ENCODE peak calls at places on chromosomes 16 and 17, in eight cellular contexts. Y is NAMALWA; S is left ventricle myocardium inferior; V is heart left ventricle; P is ELR; F is activated naive CD8-positive, alpha-beta T cell treated with anti-CD3 and anti-CD28 coated beads for 36 hours; W is H7; U is MCF 10A. R is an unnamed sample.

GRCh38 chr16:17566075-17566474 is 95.3 kb upstream of the XYLT1 start:
- DNase-seq in S (no peak), W (no peak), U (peak; percentile 66), F (no peak), P (no peak), V (no peak), Y (no peak), R (no peak)

GRCh38 chr16:74607967-74608356 is 1.0 kb upstream of the GLG1 start:
- DNase-seq in S (no peak), F (no peak), Y (no peak), U (no peak), V (no peak), P (peak; percentile 53), W (no peak), R (no peak)

GRCh38 chr16:9275386-9275785 is 183.9 kb downstream of the HAPSTR1 start:
- DNase-seq in Y (no peak), V (no peak), F (no peak), P (no peak), W (no peak), S (no peak), U (peak; percentile 5), R (no peak)

GRCh38 chr17:4215882-4216411 is 47.8 kb downstream of the ANKFY1 start:
- DNase-seq in Y (peak; percentile 33), P (no peak), F (no peak), W (no peak), V (no peak), U (no peak), S (no peak), R (no peak)

GRCh38 chr16:21590791-21591190 is 8.6 kb upstream of the METTL9 start:
- DNase-seq in P (peak; percentile 28), S (no peak), Y (no peak), F (no peak), V (no peak), U (no peak), W (no peak), R (no peak)

GRCh38 chr16:20259549-20259948 is 67.8 kb downstream of the GP2 start:
- DNase-seq in U (no peak), P (no peak), S (no peak), F (no peak), V (no peak), Y (no peak), W (no peak), R (no peak)

GRCh38 chr17:28345420-28346198 is 10.0 kb downstream of the TNFAIP1 start:
- DNase-seq in P (no peak), W (no peak), V (peak; percentile 72), U (no peak), F (no peak), Y (no peak), S (peak; percentile 51), R (peak; percentile 44)

GRCh38 chr16:55045329-55046145 is 114.9 kb downstream of the IRX5 start:
- DNase-seq in F (no peak), W (no peak), V (no peak), P (no peak), Y (no peak), U (no peak), S (no peak), R (no peak)

GRCh38 chr16:85296859-85297698 is 184.8 kb upstream of the CIBAR2 start:
- DNase-seq in U (peak; percentile 66), Y (peak; percentile 82), F (peak; percentile 63), W (peak; percentile 90), P (peak; percentile 63), V (no peak), S (no peak), R (peak; percentile 3)

GRCh38 chr17:49555495-49556018 is 20.1 kb upstream of the NXPH3 start:
- DNase-seq in U (no peak), F (no peak), V (no peak), P (no peak), W (peak; percentile 48), S (no peak), Y (no peak), R (peak; percentile 26)

GRCh38 chr17:70519300-70519699 is 350.0 kb downstream of the KCNJ2 start:
- DNase-seq in V (no peak), S (no peak), F (no peak), W (no peak), U (no peak), Y (no peak), P (no peak), R (no peak)

GRCh38 chr16:53515259-53515658 is 12.2 kb upstream of the AKTIP start:
- DNase-seq in V (peak; percentile 42), S (no peak), Y (no peak), W (no peak), U (no peak), P (peak; percentile 77), F (no peak), R (peak; percentile 25)

GRCh38 chr17:19364699-19365498 is 2.4 kb upstream of the B9D1 start:
- DNase-seq in F (no peak), P (no peak), V (no peak), Y (no peak), U (peak; percentile 53), W (no peak), S (no peak), R (peak; percentile 59)

GRCh38 chr17:82419471-82419995 is 1.1 kb upstream of the OGFOD3 start:
- DNase-seq in W (no peak), P (peak; percentile 27), Y (peak; percentile 56), S (no peak), V (no peak), U (no peak), F (no peak), R (peak; percentile 19)

GRCh38 chr17:60391419-60392041 is 403 bp downstream of the USP32 start:
- DNase-seq in F (no peak), S (no peak), W (peak; percentile 91), P (peak; percentile 47), U (no peak), Y (no peak), V (no peak), R (no peak)

GRCh38 chr17:57562231-57562630 is 182.9 kb downstream of the CCDC182 start:
- DNase-seq in W (no peak), P (no peak), U (no peak), V (no peak), F (no peak), Y (no peak), S (no peak), R (no peak)

GRCh38 chr17:17398188-17398927 is 78.4 kb upstream of the MED9 start:
- DNase-seq in F (no peak), S (peak; percentile 45), Y (no peak), P (peak; percentile 13), W (no peak), U (no peak), V (no peak), R (no peak)

GRCh38 chr17:17944743-17945142 is 27.5 kb downstream of the TOM1L2 start:
- DNase-seq in P (no peak), S (no peak), F (no peak), V (no peak), W (no peak), U (no peak), Y (no peak), R (no peak)

GRCh38 chr16:77288222-77288621 is 89.0 kb downstream of the SYCE1L start:
- DNase-seq in S (no peak), V (no peak), W (no peak), Y (no peak), P (peak; percentile 89), U (peak; percentile 60), F (no peak), R (peak; percentile 83)